ENCODE peak calls at places on chromosomes 2 and 18, in four cellular contexts. Q is stimulated activated naive CD8-positive, alpha-beta T cell treated with anti-CD3 and anti-CD28 coated beads, Interleukin-15, amount 100 ng/mL, for 72 hours; K is glomerular endothelial cell; M is fibroblast of pulmonary artery. V is an unnamed sample.

GRCh38 chr2:17894005-17894404 is 15.5 kb downstream of the KCNS3 start:
- DNase-seq in Q (no peak), K (no peak), M (no peak), V (no peak)

GRCh38 chr2:152635635-152636298 is 81.5 kb downstream of the PRPF40A start:
- DNase-seq in Q (peak; percentile 50), K (peak; percentile 39), M (peak; percentile 68), V (peak; percentile 58)

GRCh38 chr2:118801154-118801553 is 46.3 kb downstream of the EN1 start:
- DNase-seq in Q (no peak), K (no peak), M (no peak), V (no peak)

GRCh38 chr18:74373428-74373827 is 57.8 kb downstream of the C18orf63 start:
- DNase-seq in Q (peak; percentile 54), K (no peak), M (no peak), V (no peak)

GRCh38 chr18:55324166-55324565 is 263.8 kb downstream of the TCF4 start:
- DNase-seq in Q (no peak), K (no peak), M (no peak), V (no peak)

GRCh38 chr2:205714058-205714776 is 31.9 kb downstream of the NRP2 start:
- DNase-seq in Q (no peak), K (no peak), M (no peak), V (no peak)

GRCh38 chr2:229456091-229456490 is 185.0 kb upstream of the PID1 start:
- DNase-seq in Q (no peak), K (no peak), M (no peak), V (no peak)

GRCh38 chr18:57748770-57749603 is 54.1 kb downstream of the ATP8B1 start:
- DNase-seq in Q (no peak), K (no peak), M (peak; percentile 47), V (peak; percentile 30)

GRCh38 chr2:33214436-33214835 is 262.0 kb upstream of the RASGRP3 start:
- DNase-seq in Q (no peak), K (peak; percentile 96), M (peak; percentile 99), V (no peak)

GRCh38 chr2:212893216-212893615 is 258.2 kb downstream of the IKZF2 start:
- DNase-seq in Q (no peak), K (no peak), M (no peak), V (no peak)

GRCh38 chr2:160715428-160715827 is 221.8 kb upstream of the RBMS1 start:
- DNase-seq in Q (no peak), K (no peak), M (peak; percentile 55), V (no peak)

GRCh38 chr2:170723446-170723958 is 8.4 kb downstream of the SP5 start:
- DNase-seq in Q (no peak), K (no peak), M (no peak), V (no peak)

GRCh38 chr2:205197468-205198129 is 484.7 kb upstream of the NRP2 start:
- DNase-seq in Q (peak; percentile 8), K (peak; percentile 23), M (peak; percentile 44), V (no peak)

V was measured in HL-60.